ENCODE peak calls at places on chromosome 6, in four cellular contexts. Y is EH; Z is stromal cell of bone marrow; E is activated CD4-positive, alpha-beta memory T cell treated with anti-CD3 and anti-CD28 coated beads, Interleukin-2, amount 10 ng/mL, durations not matched to agents 7 days and 5 days. D is an unnamed sample.

GRCh38 chr6:17583811-17584210 is 16.3 kb upstream of the FAM8A1 start:
- DNase-seq in E (no peak), Y (peak; percentile 68), Z (no peak), D (no peak)

GRCh38 chr6:119575721-119576120 is 226.2 kb upstream of the MAN1A1 start:
- DNase-seq in Z (peak; percentile 54), Y (peak; percentile 92), E (no peak), D (peak; percentile 81)

GRCh38 chr6:148203970-148204369 is 138.7 kb upstream of the SASH1 start:
- DNase-seq in Y (peak; percentile 68), E (peak; percentile 71), Z (peak; percentile 59), D (peak; percentile 45)

GRCh38 chr6:110179406-110180227 is at the start of gene WASF1:
- DNase-seq in Z (peak; percentile 97), E (peak; percentile 93), Y (peak; percentile 98), D (peak; percentile 92)

GRCh38 chr6:43982084-43982625 is 145.1 kb downstream of the MRPL14 start:
- DNase-seq in Z (no peak), Y (no peak), E (no peak), D (no peak)

GRCh38 chr6:24761193-24761835 is 13.4 kb upstream of the GMNN start:
- DNase-seq in Z (no peak), Y (peak; percentile 34), E (no peak), D (no peak)

GRCh38 chr6:34455831-34456230 is 10.0 kb upstream of the PACSIN1 start:
- DNase-seq in Y (peak; percentile 17), E (no peak), Z (no peak), D (no peak)

GRCh38 chr6:115468272-115469005 is 592.3 kb downstream of the FRK start:
- DNase-seq in E (no peak), Y (no peak), Z (no peak), D (no peak)

GRCh38 chr6:34115396-34116314 is 30.2 kb downstream of the GRM4 start:
- DNase-seq in Y (peak; percentile 39), Z (no peak), E (peak; percentile 24), D (no peak)

GRCh38 chr6:149563203-149563927 is 2.8 kb upstream of the GINM1 start:
- DNase-seq in E (no peak), Y (peak; percentile 88), Z (peak; percentile 80), D (peak; percentile 60)

GRCh38 chr6:80174931-80175572 is 68.6 kb downstream of the BCKDHB start:
- DNase-seq in Z (peak; percentile 51), E (no peak), Y (peak; percentile 94), D (peak; percentile 86)

GRCh38 chr6:161536141-161536735 is 262.4 kb upstream of the AGPAT4 start:
- DNase-seq in Y (no peak), Z (peak; percentile 6), E (no peak), D (no peak)

GRCh38 chr6:72363844-72364740 is 257.8 kb upstream of the KCNQ5 start:
- DNase-seq in E (no peak), Y (peak; percentile 98), Z (peak; percentile 96), D (peak; percentile 85)

GRCh38 chr6:116111552-116112528 is 11.2 kb downstream of the NT5DC1 start:
- DNase-seq in Y (peak; percentile 47), Z (no peak), E (peak; percentile 47), D (no peak)

GRCh38 chr6:35377002-35377401 is 34.6 kb downstream of the PPARD start:
- DNase-seq in Y (peak; percentile 40), Z (no peak), E (no peak), D (no peak)

GRCh38 chr6:37877373-37878149 is 58.0 kb downstream of the ZFAND3 start:
- DNase-seq in Z (peak; percentile 26), E (no peak), Y (no peak), D (no peak)

GRCh38 chr6:82909551-82909950 is 156.1 kb downstream of the UBE3D start:
- DNase-seq in Z (no peak), Y (peak; percentile 18), E (no peak), D (no peak)

GRCh38 chr6:152630832-152631231 is 6.3 kb downstream of the SYNE1 start:
- DNase-seq in E (no peak), Y (no peak), Z (no peak), D (no peak)

GRCh38 chr6:46419576-46420002 is 71.7 kb downstream of the RCAN2 start:
- DNase-seq in Z (peak; percentile 62), Y (peak; percentile 63), E (peak; percentile 28), D (no peak)

GRCh38 chr6:12164508-12164770 is 125.7 kb upstream of the EDN1 start:
- DNase-seq in Y (peak; percentile 51), E (no peak), Z (no peak), D (no peak)

GRCh38 chr6:130776287-130776925 is 50.8 kb upstream of the SMLR1 start:
- DNase-seq in Y (no peak), E (no peak), Z (no peak), D (no peak)

GRCh38 chr6:125821825-125822281 is 31.1 kb downstream of the NCOA7 start:
- DNase-seq in E (no peak), Z (no peak), Y (peak; percentile 66), D (no peak)

GRCh38 chr6:4848382-4849068 is 72.3 kb downstream of the CDYL start:
- DNase-seq in Z (no peak), Y (peak; percentile 37), E (no peak), D (no peak)

GRCh38 chr6:66663127-66663526 is 956.1 kb upstream of the EYS start:
- DNase-seq in Z (no peak), E (no peak), Y (no peak), D (no peak)

GRCh38 chr6:151068761-151069312 is 170.9 kb upstream of the AKAP12 start:
- DNase-seq in E (no peak), Y (peak; percentile 88), Z (peak; percentile 72), D (peak; percentile 73)

GRCh38 chr6:150143521-150144293 is 863 bp downstream of the PPP1R14C start:
- DNase-seq in Z (no peak), Y (no peak), E (no peak), D (no peak)

GRCh38 chr6:11653028-11653583 is 115.6 kb downstream of the TMEM170B start:
- DNase-seq in Z (peak; percentile 39), E (peak; percentile 61), Y (peak; percentile 98), D (peak; percentile 79)

GRCh38 chr6:44664716-44665115 is 277.2 kb downstream of the CDC5L start:
- DNase-seq in E (no peak), Y (peak; percentile 72), Z (no peak), D (no peak)

GRCh38 chr6:102417368-102417767 is 1023.9 kb downstream of the GRIK2 start:
- DNase-seq in Y (no peak), E (no peak), Z (no peak), D (no peak)

GRCh38 chr6:3455121-3455489 is 1.7 kb downstream of the SLC22A23 start:
- DNase-seq in Z (no peak), Y (no peak), E (peak; percentile 27), D (no peak)

GRCh38 chr6:100663219-100663863 is 198.6 kb upstream of the SIM1 start:
- DNase-seq in E (no peak), Y (peak; percentile 93), Z (peak; percentile 27), D (peak; percentile 45)

GRCh38 chr6:89022747-89023289 is 57.7 kb upstream of the PNRC1 start:
- DNase-seq in E (no peak), Z (peak; percentile 78), Y (peak; percentile 34), D (no peak)

GRCh38 chr6:120405947-120406346 is 928.3 kb downstream of the TBC1D32 start:
- DNase-seq in Z (no peak), Y (no peak), E (no peak), D (no peak)